ENCODE peak calls at places on chromosomes 13 and 19, in four cellular contexts. B, Q, M and D are unnamed samples. For H3K4me1, the result is how much of the 10 kb centered on the place peaks cover.

GRCh38 chr19:4375164-4375619 is 25.2 kb downstream of the SH3GL1 start:
- DNase-seq in B (no peak), Q (no peak), M (peak), D (no peak)

GRCh38 chr13:73329355-73329754 is 270.6 kb downstream of the KLF5 start:
- DNase-seq in B (no peak), Q (no peak), M (no peak), D (no peak)

GRCh38 chr19:2415281-2415972 is 12.0 kb downstream of the TIMM13 start:
- DNase-seq in B (no peak), Q (no peak), M (no peak), D (no peak)

GRCh38 chr19:29942404-29943261 is 594 bp downstream of the URI1 start:
- DNase-seq in B (peak), Q (peak), M (peak), D (no peak)

GRCh38 chr19:35983177-35983576 is 11.8 kb upstream of the SDHAF1 start:
- DNase-seq in B (no peak), Q (no peak), M (no peak), D (no peak)

GRCh38 chr13:35990196-35990595 is 141.0 kb downstream of the DCLK1 start:
- DNase-seq in B (no peak), Q (no peak), M (no peak), D (no peak)

GRCh38 chr13:46168818-46169217 is 13.2 kb downstream of the LCP1 start:
- DNase-seq in B (no peak), Q (no peak), M (no peak), D (no peak)

GRCh38 chr13:24275041-24275440 is 34.3 kb upstream of the C1QTNF9 start:
- DNase-seq in B (no peak), Q (no peak), M (no peak), D (no peak)

GRCh38 chr19:33678796-33679195 is 57.0 kb downstream of the CHST8 start:
- DNase-seq in B (peak), Q (no peak), M (no peak), D (no peak)

GRCh38 chr13:44972956-44973581 is 16.2 kb downstream of the NUFIP1 start:
- DNase-seq in B (no peak), Q (no peak), M (no peak), D (no peak)

GRCh38 chr13:37602743-37603381 is 4.3 kb upstream of the POSTN start:
- DNase-seq in B (no peak), Q (no peak), M (no peak), D (no peak)

GRCh38 chr13:49400755-49401659 is 42.9 kb downstream of the CAB39L start:
- DNase-seq in B (peak), Q (no peak), M (peak), D (no peak)

GRCh38 chr13:65597839-65598818 is 1632.0 kb downstream of the PCDH9 start:
- DNase-seq in B (no peak), Q (no peak), M (no peak), D (no peak)

GRCh38 chr19:8239528-8240273 is 30.5 kb downstream of the CERS4 start:
- DNase-seq in B (no peak), Q (no peak), M (no peak), D (no peak)
- H3K4me3 ChIP-seq in B (no peak), Q (peak), M (no peak), D (peak)

GRCh38 chr19:5665781-5666513 is 14.4 kb downstream of the MICOS13 start:
- DNase-seq in B (no peak), Q (no peak), M (no peak), D (no peak)
- TF ChIP-seq CTCF in B (no peak), Q (no peak), M (no peak), D (no peak)

GRCh38 chr19:19485161-19485997 is 30.0 kb downstream of the TSSK6 start:
- DNase-seq in B (no peak), Q (peak), M (no peak), D (no peak)
- H3K4me1 ChIP-seq in B (under half), Q (half or more), M (under half), D (under half)

DNA sequence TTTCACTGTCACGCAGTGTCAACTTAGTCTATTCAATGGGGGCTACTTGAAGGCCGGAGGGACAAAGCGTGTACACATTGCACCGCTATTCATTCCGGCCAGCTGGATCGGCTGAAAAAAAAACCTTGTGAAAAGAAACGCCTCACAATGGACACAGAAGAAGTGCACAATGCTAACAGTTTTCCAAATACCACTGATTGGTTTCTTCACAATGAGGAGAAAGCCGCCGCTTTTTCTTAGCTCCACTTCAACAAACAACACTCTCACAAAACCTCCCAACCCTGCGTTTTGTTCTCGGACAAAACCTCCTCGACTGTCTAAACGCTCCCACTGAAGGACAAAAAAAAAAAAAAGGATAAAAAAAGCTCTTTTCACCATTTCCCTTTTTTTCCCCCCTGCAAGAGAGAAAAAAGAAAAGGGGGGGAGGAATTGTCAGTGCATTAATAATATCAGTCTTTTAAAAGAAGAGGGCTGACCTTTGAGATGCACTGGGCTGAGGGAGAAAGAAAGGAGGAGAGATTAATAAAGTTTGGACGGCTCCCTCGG is 5.4 kb downstream of the SOX21 start:
- DNase-seq in B (no peak), Q (no peak), M (no peak), D (no peak)
- H3K4me3 ChIP-seq in B (no peak), Q (peak), M (no peak), D (peak)

GRCh38 chr13:53336441-53337160 is 308.0 kb downstream of the OLFM4 start:
- DNase-seq in B (no peak), Q (no peak), M (no peak), D (no peak)

GRCh38 chr13:53341144-53341510 is 312.5 kb downstream of the OLFM4 start:
- DNase-seq in B (no peak), Q (no peak), M (no peak), D (no peak)

GRCh38 chr13:53342623-53343022 is 314.0 kb downstream of the OLFM4 start:
- DNase-seq in B (no peak), Q (no peak), M (no peak), D (no peak)

GRCh38 chr13:53340505-53341143 is 312.0 kb downstream of the OLFM4 start:
- DNase-seq in B (no peak), Q (no peak), M (no peak), D (no peak)

DNA sequence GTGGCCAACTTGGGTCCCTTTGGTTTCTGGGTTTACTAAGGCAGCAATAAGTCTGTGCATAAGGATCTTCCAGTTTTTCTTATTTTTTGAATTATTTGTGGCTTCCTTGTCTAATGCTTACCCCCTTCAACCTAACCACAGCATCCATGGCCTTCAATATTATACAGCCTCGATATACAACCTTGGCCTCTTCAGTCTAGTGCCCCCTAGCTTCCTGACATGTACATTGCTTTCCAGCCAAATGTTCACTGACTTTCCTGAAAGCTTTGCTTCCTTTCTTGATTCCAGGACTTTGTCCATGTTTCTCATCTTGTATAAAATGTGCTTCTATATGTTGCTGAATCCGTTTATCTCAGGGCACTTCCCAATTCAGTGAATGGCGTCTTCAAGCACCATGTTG is 310.1 kb downstream of the OLFM4 start:
- DNase-seq in B (no peak), Q (no peak), M (no peak), D (no peak)
- TF ChIP-seq CTCF in B (no peak), Q (no peak), M (no peak), D (no peak)

GRCh38 chr19:41913476-41914190 is 14.6 kb downstream of the ERFL start:
- DNase-seq in B (no peak), Q (no peak), M (no peak), D (no peak)

GRCh38 chr19:41912899-41913475 is 15.3 kb downstream of the ERFL start:
- DNase-seq in B (no peak), Q (no peak), M (no peak), D (no peak)

GRCh38 chr19:41914906-41915247 is 13.4 kb downstream of the ERFL start:
- DNase-seq in B (no peak), Q (no peak), M (no peak), D (no peak)

GRCh38 chr19:41915248-41916032 is 12.8 kb downstream of the ERFL start:
- DNase-seq in B (no peak), Q (no peak), M (no peak), D (no peak)

DNA sequence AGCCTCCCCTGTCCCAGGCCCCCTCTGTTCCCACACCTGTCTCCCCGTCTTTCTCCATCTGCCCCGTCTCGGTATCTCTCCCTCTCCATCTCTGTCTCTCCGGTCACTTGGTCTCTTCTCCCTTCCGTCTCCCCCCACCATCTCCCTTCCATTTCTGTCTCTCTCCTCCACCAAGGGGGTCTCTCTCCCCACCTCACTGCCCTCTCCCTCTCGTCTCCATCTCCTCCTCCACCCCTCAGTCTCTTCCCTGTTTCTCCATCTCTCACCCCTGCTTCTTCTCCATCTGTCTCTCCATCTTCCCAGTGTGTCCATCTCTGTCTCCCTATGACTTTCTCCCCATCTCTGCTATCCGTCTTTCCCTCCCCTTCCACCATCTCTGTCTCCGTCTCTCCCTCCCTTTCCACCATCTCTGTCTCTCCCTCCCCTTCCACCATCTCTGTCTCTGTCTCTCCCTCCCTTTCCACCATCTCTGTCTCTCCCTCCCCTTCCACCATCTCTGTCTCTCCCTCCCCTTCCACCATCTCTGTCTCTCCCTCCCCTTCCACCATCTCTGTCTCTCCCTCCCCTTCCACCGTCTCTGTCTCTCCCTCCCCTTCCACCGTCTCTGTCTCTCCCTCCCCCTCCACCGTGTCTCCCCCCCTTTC is 13.9 kb downstream of the ERFL start:
- DNase-seq in B (no peak), Q (no peak), M (no peak), D (no peak)
- H3K4me1 ChIP-seq in B (under half), Q (under half), M (under half), D (under half)

GRCh38 chr19:1118999-1119398 is 15.2 kb downstream of the GPX4 start:
- DNase-seq in B (no peak), Q (no peak), M (no peak), D (no peak)

GRCh38 chr19:1116726-1117581 is 13.2 kb downstream of the GPX4 start:
- DNase-seq in B (no peak), Q (no peak), M (no peak), D (no peak)

GRCh38 chr19:1119475-1120217 is 15.9 kb downstream of the GPX4 start:
- DNase-seq in B (no peak), Q (no peak), M (no peak), D (no peak)

GRCh38 chr19:1115646-1116420 is 12.0 kb downstream of the GPX4 start:
- DNase-seq in B (no peak), Q (no peak), M (no peak), D (no peak)

DNA sequence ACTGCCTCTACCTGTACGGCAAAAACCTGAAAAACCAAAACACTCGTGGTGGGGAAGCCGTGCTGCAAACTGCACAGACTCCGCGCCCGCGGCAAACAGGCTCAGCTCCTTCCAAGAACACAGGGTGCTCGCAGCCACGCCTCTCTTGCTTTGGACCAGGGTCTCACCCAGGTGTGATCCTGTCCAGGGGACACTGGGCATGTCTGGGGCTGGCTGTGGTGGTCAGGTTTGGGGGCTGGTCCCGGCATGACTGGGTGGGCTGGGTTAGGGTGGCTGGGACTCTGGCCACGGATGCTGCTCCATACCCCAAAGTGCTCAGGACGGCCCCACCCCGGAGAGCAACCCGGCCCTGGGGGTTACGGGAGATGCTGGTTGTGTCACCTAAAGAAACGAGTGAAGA is 13.9 kb downstream of the GPX4 start:
- DNase-seq in B (no peak), Q (no peak), M (no peak), D (no peak)
- H3K4me3 ChIP-seq in B (no peak), Q (no peak), M (no peak), D (no peak)

GRCh38 chr19:17183271-17183757 is 31.8 kb upstream of the USE1 start:
- DNase-seq in B (no peak), Q (no peak), M (no peak), D (no peak)
- TF ChIP-seq CTCF in B (no peak), Q (no peak), M (no peak), D (no peak)

DNA sequence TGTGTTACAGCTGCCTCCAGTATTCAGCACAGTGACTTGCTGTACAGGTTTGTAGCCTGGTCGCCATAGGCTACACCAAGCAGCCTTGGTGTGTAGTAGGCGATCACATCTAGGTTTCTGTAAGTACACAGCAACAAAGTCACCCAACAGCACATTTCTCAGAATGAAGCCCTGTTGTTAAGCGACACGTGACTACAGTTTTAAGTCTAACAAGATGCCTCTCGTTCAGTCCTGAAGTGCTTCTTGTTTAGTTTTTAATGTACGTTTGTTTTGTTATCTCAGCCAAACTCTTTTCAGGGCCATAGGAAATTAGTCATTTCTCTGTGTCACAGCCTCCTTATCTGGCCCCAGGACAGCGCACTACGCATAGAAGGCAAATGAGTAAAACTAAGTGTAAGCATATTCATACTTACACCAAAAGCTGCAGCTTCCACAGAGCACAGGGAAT is 50.0 kb upstream of the GPR183 start:
- DNase-seq in B (no peak), Q (no peak), M (no peak), D (no peak)
- H3K4me1 ChIP-seq in B (under half), Q (under half), M (under half), D (under half)

GRCh38 chr13:32455594-32455903 is 27.6 kb upstream of the N4BP2L1 start:
- DNase-seq in B (no peak), Q (no peak), M (no peak), D (no peak)
- H3K4me3 ChIP-seq in B (no peak), Q (no peak), M (no peak), D (no peak)